ENCODE peak calls at places on chromosome 4, in ten cellular contexts. A, R, K, T, V, W, U, J, S and N are unnamed samples.

GRCh38 chr4:22315643-22316042 is 200.2 kb downstream of the ADGRA3 start:
- DNase-seq in S (no peak), W (peak), T (no peak), R (no peak), V (no peak), A (no peak), K (no peak), J (no peak), U (no peak), N (no peak)

GRCh38 chr4:22019676-22020075 is 71.1 kb upstream of the KCNIP4 start:
- DNase-seq in A (no peak), J (no peak), R (no peak), T (no peak), V (no peak), S (no peak), W (no peak), K (no peak), U (no peak), N (no peak)

GRCh38 chr4:167787231-167787630 is 305.1 kb upstream of the ANXA10 start:
- DNase-seq in V (no peak), A (no peak), U (no peak), J (no peak), T (no peak), R (no peak), W (no peak), K (no peak), S (no peak), N (no peak)

GRCh38 chr4:101651778-101652177 is 138.8 kb upstream of the BANK1 start:
- DNase-seq in R (no peak), K (no peak), J (no peak), W (no peak), A (no peak), T (peak), S (no peak), U (no peak), V (no peak), N (no peak)

GRCh38 chr4:165058676-165059075 is 5.0 kb downstream of the TRIM75 start:
- DNase-seq in T (no peak), R (no peak), W (no peak), J (no peak), A (no peak), U (no peak), S (no peak), V (no peak), K (no peak), N (no peak)

GRCh38 chr4:139709660-139710059 is 44.0 kb downstream of the MGST2 start:
- DNase-seq in U (no peak), W (no peak), T (no peak), R (no peak), J (no peak), S (no peak), V (no peak), K (no peak), A (no peak), N (no peak)

GRCh38 chr4:42736538-42736937 is 79.6 kb upstream of the ATP8A1 start:
- DNase-seq in J (no peak), V (no peak), A (no peak), W (no peak), T (no peak), R (no peak), S (no peak), K (no peak), U (no peak), N (no peak)

GRCh38 chr4:155077860-155078259 is 130.6 kb upstream of the NPY2R start:
- DNase-seq in K (no peak), R (no peak), T (no peak), S (no peak), J (no peak), U (no peak), V (no peak), A (no peak), W (no peak), N (no peak)

GRCh38 chr4:39237179-39237578 is 54.9 kb downstream of the WDR19 start:
- DNase-seq in K (no peak), T (no peak), R (no peak), A (no peak), U (no peak), S (no peak), W (no peak), V (no peak), J (no peak), N (no peak)

GRCh38 chr4:156794863-156795262 is 176.7 kb downstream of the PDGFC start:
- DNase-seq in K (no peak), S (no peak), W (no peak), J (no peak), U (no peak), T (no peak), R (no peak), A (no peak), V (no peak), N (no peak)

GRCh38 chr4:117134386-117134785 is 49.0 kb upstream of the TRAM1L1 start:
- DNase-seq in W (peak), A (peak), K (no peak), S (peak), U (peak), T (no peak), J (peak), R (no peak), V (peak), N (peak)

GRCh38 chr4:124810814-124811213 is 98.3 kb upstream of the ANKRD50 start:
- DNase-seq in A (no peak), V (no peak), J (peak), W (no peak), S (no peak), R (no peak), U (no peak), T (no peak), K (no peak), N (no peak)

GRCh38 chr4:168743576-168743975 is 246.7 kb downstream of the PALLD start:
- DNase-seq in T (no peak), W (no peak), U (no peak), R (no peak), S (no peak), V (peak), J (peak), K (no peak), A (no peak), N (no peak)

GRCh38 chr4:20428410-20429160 is 176.9 kb downstream of the SLIT2 start:
- DNase-seq in K (no peak), J (peak), W (no peak), V (peak), U (no peak), A (no peak), R (no peak), T (no peak), S (no peak), N (no peak)

GRCh38 chr4:54945838-54946237 is 179.6 kb downstream of the KDR start:
- DNase-seq in V (no peak), W (no peak), S (no peak), R (no peak), J (no peak), K (no peak), U (no peak), A (no peak), T (no peak), N (no peak)

GRCh38 chr4:98996056-98996941 is 778 bp downstream of the METAP1 start:
- DNase-seq in W (peak), K (peak), J (peak), A (no peak), U (peak), V (peak), T (no peak), S (no peak), R (peak), N (no peak)

GRCh38 chr4:92522371-92522770 is 218.6 kb downstream of the GRID2 start:
- DNase-seq in S (no peak), T (no peak), R (no peak), J (no peak), U (no peak), W (no peak), A (no peak), V (no peak), K (no peak), N (no peak)

GRCh38 chr4:10180927-10181744 is 64.5 kb upstream of the WDR1 start:
- DNase-seq in K (no peak), U (no peak), S (no peak), R (no peak), J (no peak), A (no peak), V (no peak), W (peak), T (no peak), N (no peak)

GRCh38 chr4:26524001-26524400 is 33.7 kb upstream of the CCKAR start:
- DNase-seq in T (no peak), A (no peak), V (no peak), S (no peak), W (no peak), K (no peak), R (no peak), J (no peak), U (no peak), N (no peak)

GRCh38 chr4:167359711-167360110 is 125.4 kb upstream of the SPOCK3 start:
- DNase-seq in V (no peak), R (no peak), S (no peak), J (no peak), K (no peak), U (no peak), A (no peak), T (no peak), W (no peak), N (no peak)

GRCh38 chr4:8534601-8535000 is 45.6 kb upstream of the GPR78 start:
- DNase-seq in T (no peak), U (no peak), W (no peak), J (no peak), V (no peak), K (no peak), R (no peak), A (no peak), S (no peak), N (no peak)

GRCh38 chr4:58734030-58734673 is 1624.0 kb upstream of the IGFBP7 start:
- DNase-seq in V (no peak), R (no peak), U (no peak), W (no peak), K (no peak), S (no peak), J (no peak), A (no peak), T (no peak), N (no peak)

GRCh38 chr4:147340547-147341225 is 140.2 kb upstream of the EDNRA start:
- DNase-seq in K (no peak), U (no peak), T (no peak), A (no peak), J (peak), S (no peak), R (no peak), V (no peak), W (peak), N (no peak)

GRCh38 chr4:56102581-56102980 is 153.8 kb downstream of the CEP135 start:
- DNase-seq in V (no peak), A (no peak), R (no peak), T (no peak), K (no peak), U (no peak), W (no peak), S (no peak), J (no peak), N (no peak)

GRCh38 chr4:25966171-25966570 is 52.2 kb downstream of the SMIM20 start:
- DNase-seq in T (no peak), K (no peak), V (peak), J (peak), A (no peak), S (no peak), R (no peak), W (no peak), U (no peak), N (no peak)

GRCh38 chr4:71251266-71251665 is 87.6 kb upstream of the SLC4A4 start:
- DNase-seq in W (no peak), U (no peak), R (no peak), T (no peak), V (no peak), K (no peak), J (no peak), A (no peak), S (no peak), N (no peak)

GRCh38 chr4:156280726-156281125 is 327.1 kb upstream of the CTSO start:
- DNase-seq in J (no peak), R (no peak), K (no peak), S (no peak), A (no peak), W (no peak), V (no peak), T (no peak), U (no peak), N (no peak)

GRCh38 chr4:183099537-183100297 is 660 bp downstream of the WWC2 start:
- DNase-seq in W (peak), T (peak), J (no peak), V (no peak), R (no peak), K (peak), U (peak), S (no peak), A (no peak), N (no peak)
- TF ChIP-seq CTCF in W (peak), T (no peak), J (peak), V (no peak), R (no peak), K (no peak), U (no peak), S (no peak), A (peak), N (peak)

DNA sequence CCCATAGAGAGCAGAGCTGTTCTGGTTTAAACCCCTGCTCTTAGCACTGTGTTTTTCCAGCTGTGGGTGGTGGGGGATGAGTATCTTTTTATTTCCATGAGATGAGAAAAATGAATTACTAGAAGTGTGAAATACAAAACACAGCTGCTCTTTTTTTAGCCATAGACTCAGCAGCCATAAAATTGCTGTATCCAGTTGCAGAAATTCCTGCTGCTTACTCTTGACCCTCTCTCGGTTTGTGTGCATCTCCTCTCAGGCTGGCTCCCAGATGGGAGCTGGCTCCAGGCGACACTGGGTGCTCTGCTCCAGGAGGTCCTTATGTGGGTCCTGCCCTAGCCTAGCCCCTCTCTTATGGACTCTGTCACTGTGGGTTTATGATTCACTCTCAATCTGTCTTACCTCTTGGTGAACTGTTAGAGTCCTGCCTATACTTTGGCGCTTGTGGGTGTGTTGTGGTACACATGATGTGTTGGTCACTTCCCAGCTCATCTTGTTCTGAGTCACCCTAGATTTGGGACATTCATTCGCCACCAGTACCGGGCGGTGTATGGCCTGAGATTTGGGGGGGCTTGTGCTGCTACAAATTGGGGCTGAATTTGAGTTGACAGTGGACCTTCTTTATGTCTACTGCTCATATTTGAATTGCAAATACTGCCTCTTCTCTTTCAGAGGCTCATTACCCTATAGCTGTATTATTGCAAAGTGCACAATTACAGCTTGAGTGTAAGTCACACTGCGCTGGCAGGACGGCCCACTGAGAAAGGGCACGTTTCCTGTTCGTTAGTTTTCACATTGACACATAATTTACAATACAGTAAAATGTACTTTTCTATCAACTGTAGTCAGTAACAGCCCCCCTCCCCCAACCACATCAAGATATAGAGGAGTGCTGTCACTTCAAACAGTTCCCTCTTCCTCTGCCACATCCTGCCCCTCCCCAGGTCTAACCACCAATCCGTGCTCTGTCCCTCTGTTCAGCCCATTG is 46.9 kb upstream of the MSANTD1 start:
- DNase-seq in U (no peak), K (peak), R (no peak), W (no peak), T (no peak), J (peak), V (peak), S (no peak), A (no peak), N (no peak)
- H3K4me3 ChIP-seq in U (no peak), K (peak), R (no peak), W (no peak), T (no peak), J (no peak), V (no peak), S (no peak), A (no peak), N (no peak)

GRCh38 chr4:186859420-186859819 is 135.8 kb upstream of the FAT1 start:
- DNase-seq in T (no peak), U (no peak), R (no peak), A (no peak), J (no peak), S (no peak), K (no peak), V (no peak), W (no peak), N (no peak)
- TF ChIP-seq CTCF in T (no peak), U (no peak), R (no peak), A (no peak), J (no peak), S (no peak), K (no peak), V (no peak), W (no peak), N (no peak)

GRCh38 chr4:89661490-89661889 is 175.5 kb downstream of the SNCA start:
- DNase-seq in J (peak), K (no peak), U (peak), A (no peak), S (no peak), V (peak), T (no peak), W (peak), R (no peak), N (peak)

GRCh38 chr4:89658701-89659024 is 178.3 kb downstream of the SNCA start:
- DNase-seq in T (no peak), U (no peak), K (no peak), J (no peak), A (no peak), R (no peak), V (no peak), W (no peak), S (no peak), N (no peak)

GRCh38 chr4:89657931-89658700 is 178.8 kb downstream of the SNCA start:
- DNase-seq in V (peak), T (no peak), S (no peak), A (no peak), U (no peak), K (no peak), W (no peak), R (peak), J (peak), N (no peak)

GRCh38 chr4:89660851-89661250 is 176.1 kb downstream of the SNCA start:
- DNase-seq in T (no peak), U (no peak), J (no peak), W (no peak), K (no peak), S (no peak), A (no peak), V (peak), R (no peak), N (no peak)

DNA sequence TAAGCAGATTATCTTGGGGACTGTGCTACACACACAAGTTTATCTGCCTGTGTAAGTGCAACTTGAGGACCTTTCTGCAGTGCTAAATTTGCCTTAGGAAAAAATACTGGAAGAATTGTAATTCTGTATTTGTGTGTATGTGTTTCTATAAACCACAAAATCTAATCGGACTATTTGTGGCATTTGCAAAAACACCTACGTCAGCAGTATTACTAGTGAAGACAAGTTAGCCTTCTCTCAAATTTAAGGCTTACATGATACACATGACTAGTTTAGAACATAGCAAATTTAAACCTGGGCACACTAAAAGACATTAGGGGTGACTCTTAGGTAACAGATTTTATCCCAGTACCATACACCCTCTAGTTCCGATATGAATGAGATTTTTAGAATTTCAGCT is 176.5 kb downstream of the SNCA start:
- DNase-seq in S (no peak), R (no peak), A (no peak), W (no peak), J (no peak), U (no peak), V (no peak), T (no peak), K (no peak), N (no peak)
- H3K4me3 ChIP-seq in S (no peak), R (no peak), A (no peak), W (no peak), J (no peak), U (no peak), V (no peak), T (no peak), K (no peak), N (no peak)

GRCh38 chr4:95363579-95363965 is 185.2 kb downstream of the UNC5C start:
- DNase-seq in W (no peak), T (no peak), U (no peak), K (no peak), A (no peak), S (no peak), R (no peak), J (no peak), V (no peak), N (no peak)

GRCh38 chr4:95362066-95362465 is 186.7 kb downstream of the UNC5C start:
- DNase-seq in S (no peak), R (no peak), J (no peak), W (no peak), K (no peak), A (no peak), U (no peak), T (no peak), V (no peak), N (no peak)

GRCh38 chr4:95363966-95364365 is 184.8 kb downstream of the UNC5C start:
- DNase-seq in T (no peak), J (no peak), V (no peak), W (peak), U (no peak), K (no peak), A (no peak), R (no peak), S (no peak), N (no peak)

GRCh38 chr4:95361696-95361965 is 187.1 kb downstream of the UNC5C start:
- DNase-seq in J (no peak), U (no peak), S (no peak), W (no peak), K (no peak), V (no peak), T (no peak), A (no peak), R (no peak), N (no peak)

DNA sequence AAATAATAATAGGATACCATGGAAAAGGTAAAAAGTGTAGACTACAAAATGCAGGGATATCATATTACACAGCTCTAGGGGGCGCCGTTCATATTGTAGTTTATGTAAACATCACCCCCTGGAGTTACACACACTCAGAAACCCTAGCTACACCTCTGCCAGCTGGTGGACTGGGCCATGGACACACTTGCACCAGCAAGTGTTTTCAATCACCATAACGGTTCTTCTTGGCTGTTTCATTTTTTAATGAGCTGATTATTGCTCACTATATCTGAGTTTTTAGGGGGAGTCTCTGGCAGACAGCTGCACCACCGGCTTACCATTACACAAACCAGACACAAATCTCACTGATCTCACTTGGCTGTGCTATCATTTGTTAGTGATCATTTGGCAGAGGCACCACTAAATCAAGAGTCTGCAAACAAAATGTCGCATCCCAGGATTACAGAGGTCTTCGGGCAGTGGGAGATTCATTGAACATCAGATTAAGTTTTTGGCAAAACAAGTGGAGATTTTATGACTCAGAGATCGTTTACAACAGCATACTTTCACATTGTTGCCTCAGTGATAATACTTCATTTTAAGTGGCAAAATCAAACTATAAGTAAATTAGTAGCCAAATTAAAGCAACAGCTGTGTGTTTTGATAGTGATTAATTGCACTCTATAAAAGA is 185.7 kb downstream of the UNC5C start:
- DNase-seq in S (no peak), T (no peak), V (peak), J (peak), K (no peak), A (no peak), W (peak), R (peak), U (no peak), N (no peak)
- TF ChIP-seq CTCF in S (peak), T (peak), V (no peak), J (peak), K (no peak), A (peak), W (no peak), R (peak), U (no peak), N (peak)